ENCODE peak calls at places on chromosomes 5 and 9, in four cellular contexts. P is cerebellum; Z is CD8-positive, alpha-beta T cell; H is adipocyte. R is an unnamed sample.

GRCh38 chr5:32471784-32472183 is 27.2 kb upstream of the ZFR start:
- DNase-seq in P (no peak), Z (no peak), H (no peak), R (no peak)

GRCh38 chr9:130054820-130055219 is 1.1 kb downstream of the GPR107 start:
- DNase-seq in P (no peak), Z (no peak), H (no peak), R (no peak)

GRCh38 chr5:63245271-63245670 is 666.7 kb downstream of the LRRC70 start:
- DNase-seq in P (no peak), Z (no peak), H (no peak), R (no peak)

GRCh38 chr9:20355022-20355421 is 267.3 kb downstream of the MLLT3 start:
- DNase-seq in P (no peak), Z (no peak), H (peak; percentile 78), R (no peak)

GRCh38 chr5:14215901-14216300 is 72.8 kb downstream of the TRIO start:
- DNase-seq in P (no peak), Z (no peak), H (no peak), R (no peak)

GRCh38 chr5:68187268-68188055 is 28.1 kb upstream of the PIK3R1 start:
- DNase-seq in P (peak; percentile 57), Z (no peak), H (no peak), R (no peak)

GRCh38 chr5:50958852-50959457 is 292.5 kb downstream of the PARP8 start:
- DNase-seq in P (peak; percentile 20), Z (no peak), H (peak; percentile 74), R (no peak)

GRCh38 chr9:86614871-86615849 is 260.9 kb upstream of the TUT7 start:
- DNase-seq in P (no peak), Z (no peak), H (peak; percentile 77), R (no peak)

GRCh38 chr5:2113348-2114131 is 230.8 kb upstream of the IRX4 start:
- DNase-seq in P (no peak), Z (no peak), H (no peak), R (no peak)

GRCh38 chr5:113034182-113034773 is 57.7 kb downstream of the DCP2 start:
- DNase-seq in P (no peak), Z (no peak), H (peak; percentile 12), R (no peak)

GRCh38 chr9:130049431-130050210 is 4.1 kb upstream of the GPR107 start:
- DNase-seq in P (no peak), Z (no peak), H (no peak), R (no peak)

GRCh38 chr9:81682797-81683196 is 6.5 kb downstream of the TLE1 start:
- DNase-seq in P (no peak), Z (no peak), H (no peak), R (peak; percentile 22)

GRCh38 chr9:74309654-74310053 is 187.5 kb upstream of the RORB start:
- DNase-seq in P (no peak), Z (no peak), H (no peak), R (no peak)

GRCh38 chr9:130301483-130302286 is 36.1 kb downstream of the HMCN2 start:
- DNase-seq in P (no peak), Z (no peak), H (peak; percentile 33), R (no peak)

GRCh38 chr5:14552017-14552416 is 29.6 kb upstream of the OTULINL start:
- DNase-seq in P (no peak), Z (no peak), H (no peak), R (no peak)